ENCODE peak calls at places on chromosomes 7 and 10, in five cellular contexts. I, O, L, N and M are unnamed samples.

GRCh38 chr10:70782401-70783055 is 2.6 kb downstream of the TBATA start:
- DNase-seq in L (no peak), N (no peak), I (no peak), O (no peak), M (no peak)

GRCh38 chr10:127040756-127041155 is 135.5 kb downstream of the DOCK1 start:
- DNase-seq in I (no peak), N (no peak), O (no peak), L (no peak), M (no peak)

GRCh38 chr7:70790215-70791073 is 341.5 kb upstream of the GALNT17 start:
- DNase-seq in N (no peak), L (no peak), I (no peak), O (no peak), M (no peak)

GRCh38 chr10:29438271-29438670 is 149.4 kb downstream of the LYZL1 start:
- DNase-seq in L (no peak), N (no peak), I (no peak), O (no peak), M (no peak)

GRCh38 chr7:16504019-16504418 is 22.6 kb upstream of the LRRC72 start:
- DNase-seq in L (no peak), I (no peak), O (peak), N (no peak), M (peak)

GRCh38 chr7:117124585-117125220 is 171.4 kb downstream of the ST7 start:
- DNase-seq in O (peak), N (peak), L (peak), I (peak), M (peak)

GRCh38 chr10:31171402-31172120 is 139.9 kb upstream of the ZNF438 start:
- DNase-seq in N (no peak), O (peak), I (peak), L (no peak), M (peak)

GRCh38 chr10:112744525-112744924 is 205.5 kb upstream of the TCF7L2 start:
- DNase-seq in N (no peak), L (no peak), O (no peak), I (no peak), M (no peak)

GRCh38 chr7:129052441-129052840 is 2.5 kb downstream of the TNPO3 start:
- DNase-seq in I (no peak), N (no peak), L (no peak), O (no peak), M (no peak)

GRCh38 chr10:120465138-120465537 is 8.1 kb downstream of the PLPP4 start:
- DNase-seq in O (no peak), L (no peak), I (no peak), N (no peak), M (no peak)

GRCh38 chr10:77603529-77603927 is 34.1 kb downstream of the KCNMA1 start:
- DNase-seq in L (no peak), O (peak), N (peak), I (no peak), M (no peak)

GRCh38 chr7:106057204-106057961 is 54.7 kb downstream of the SYPL1 start:
- DNase-seq in I (no peak), N (peak), O (no peak), L (no peak), M (no peak)

GRCh38 chr10:98377001-98377400 is 38.0 kb downstream of the PYROXD2 start:
- DNase-seq in I (no peak), N (no peak), O (no peak), L (no peak), M (no peak)

GRCh38 chr7:83732305-83732704 is 83.4 kb upstream of the SEMA3E start:
- DNase-seq in L (no peak), I (no peak), O (no peak), N (peak), M (no peak)

GRCh38 chr10:12279281-12279680 is 70.1 kb upstream of the CAMK1D start:
- DNase-seq in N (no peak), I (no peak), L (no peak), O (peak), M (peak)

GRCh38 chr10:124735491-124736286 is 8.5 kb downstream of the FAM53B start:
- DNase-seq in N (no peak), I (no peak), L (no peak), O (no peak), M (no peak)

GRCh38 chr7:131189488-131189887 is 138.2 kb upstream of the MKLN1 start:
- DNase-seq in N (no peak), O (peak), I (no peak), L (peak), M (no peak)

GRCh38 chr10:102220612-102221011 is 5.5 kb upstream of the ELOVL3 start:
- DNase-seq in O (no peak), I (no peak), L (no peak), N (no peak), M (no peak)

GRCh38 chr7:2688409-2689342 is 674 bp downstream of the AMZ1 start:
- DNase-seq in L (no peak), O (no peak), N (peak), I (no peak), M (no peak)

GRCh38 chr10:133377818-133378250 is 1.2 kb upstream of the PAOX start:
- DNase-seq in O (no peak), I (no peak), N (no peak), L (no peak), M (no peak)

GRCh38 chr7:36192050-36192824 is 39.2 kb downstream of the EEPD1 start:
- DNase-seq in N (no peak), O (peak), I (peak), L (no peak), M (peak)

GRCh38 chr7:121385800-121386179 is 10.3 kb downstream of the FAM3C start:
- DNase-seq in O (peak), I (no peak), L (no peak), N (peak), M (peak)

GRCh38 chr7:124137664-124138063 is 104.8 kb upstream of the TMEM229A start:
- DNase-seq in L (no peak), I (no peak), N (no peak), O (no peak), M (no peak)

GRCh38 chr7:107080099-107080505 is 35.6 kb downstream of the PRKAR2B start:
- DNase-seq in L (no peak), N (no peak), O (no peak), I (no peak), M (no peak)

GRCh38 chr10:32650246-32650655 is 204.3 kb downstream of the CCDC7 start:
- DNase-seq in O (no peak), I (peak), L (peak), N (peak), M (no peak)

GRCh38 chr7:152924826-152925411 is 165.4 kb downstream of the ACTR3B start:
- DNase-seq in N (no peak), I (no peak), O (no peak), L (no peak), M (no peak)

GRCh38 chr10:9922123-9922685 is 1095.5 kb upstream of the CELF2 start:
- DNase-seq in L (no peak), N (no peak), I (no peak), O (peak), M (no peak)

GRCh38 chr7:81769891-81770818 is at the start of gene HGF:
- DNase-seq in N (no peak), L (no peak), I (peak), O (peak), M (peak)

GRCh38 chr10:75956624-75957023 is 525.2 kb downstream of the LRMDA start:
- DNase-seq in O (peak), N (peak), L (no peak), I (no peak), M (no peak)

GRCh38 chr7:74272305-74273038 is 16.7 kb upstream of the CLIP2 start:
- DNase-seq in L (peak), I (peak), N (peak), O (peak), M (peak)

GRCh38 chr10:25766687-25767221 is 167.3 kb upstream of the MYO3A start:
- DNase-seq in O (no peak), N (no peak), L (no peak), I (no peak), M (no peak)

GRCh38 chr10:79487296-79488194 is 24.8 kb upstream of the EIF5AL1 start:
- DNase-seq in O (peak), N (peak), I (no peak), L (peak), M (no peak)

GRCh38 chr10:50552771-50553535 is 70.8 kb downstream of the SGMS1 start:
- DNase-seq in N (peak), O (peak), I (no peak), L (peak), M (no peak)

GRCh38 chr7:65301007-65301406 is 72.6 kb upstream of the ZNF92 start:
- DNase-seq in O (no peak), L (no peak), I (no peak), N (no peak), M (no peak)

GRCh38 chr7:129083525-129083924 is 28.6 kb upstream of the TNPO3 start:
- DNase-seq in L (no peak), I (no peak), N (no peak), O (no peak), M (no peak)

GRCh38 chr10:47030191-47030698 is 119.0 kb downstream of the PTPN20 start:
- DNase-seq in O (no peak), I (no peak), L (no peak), N (no peak), M (no peak)

GRCh38 chr7:1564603-1565022 is 5.2 kb downstream of the PSMG3 start:
- DNase-seq in O (no peak), N (no peak), I (no peak), L (no peak), M (no peak)

GRCh38 chr10:72695496-72695895 is 3.6 kb downstream of the MCU start:
- DNase-seq in N (no peak), I (no peak), O (no peak), L (no peak), M (no peak)

GRCh38 chr10:72692057-72692891 is at the start of gene MCU:
- DNase-seq in I (peak), O (peak), L (peak), N (peak), M (no peak)

GRCh38 chr10:72692897-72693598 is 1.1 kb downstream of the MCU start:
- DNase-seq in O (peak), N (peak), I (no peak), L (peak), M (no peak)

GRCh38 chr10:72694476-72695369 is 2.8 kb downstream of the MCU start:
- DNase-seq in I (no peak), N (peak), O (peak), L (peak), M (no peak)

GRCh38 chr10:72693599-72693915 is 1.6 kb downstream of the MCU start:
- DNase-seq in I (no peak), N (no peak), O (no peak), L (no peak), M (no peak)
- H3K4me3 ChIP-seq in I (peak), N (peak), O (peak), L (peak), M (peak)

GRCh38 chr10:35685402-35685801 is 43.3 kb upstream of the FZD8 start:
- DNase-seq in O (no peak), N (no peak), I (no peak), L (no peak), M (no peak)
- H3K4me3 ChIP-seq in O (no peak), N (no peak), I (no peak), L (no peak), M (no peak)

GRCh38 chr10:4538016-4538415 is 288.0 kb upstream of the AKR1E2 start:
- DNase-seq in I (no peak), O (no peak), L (no peak), N (no peak), M (no peak)
- H3K4me3 ChIP-seq in I (no peak), O (no peak), L (no peak), N (no peak), M (no peak)

DNA sequence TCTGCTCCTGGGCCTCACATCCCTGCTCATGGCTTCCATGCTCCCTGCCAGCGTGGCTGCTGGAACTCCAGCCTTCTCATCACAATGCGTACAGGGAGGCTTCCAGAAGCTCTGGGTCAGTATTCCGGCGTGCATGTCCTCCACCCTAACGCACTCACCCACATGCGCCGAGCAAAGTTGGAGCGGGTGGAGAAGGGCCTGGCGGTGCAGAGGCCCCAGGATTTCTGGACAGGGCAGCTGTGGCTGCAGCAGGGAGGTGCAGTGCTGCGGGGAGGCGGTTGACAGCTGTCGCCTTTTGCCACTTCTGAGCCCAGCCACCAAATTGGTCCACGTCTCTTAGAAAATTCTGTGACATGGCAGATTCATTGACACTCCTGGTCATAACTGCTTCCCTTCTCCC is 33.6 kb upstream of the FAM20C start:
- DNase-seq in L (no peak), O (no peak), I (no peak), N (no peak), M (no peak)
- H3K4me3 ChIP-seq in L (no peak), O (no peak), I (no peak), N (no peak), M (no peak)

DNA sequence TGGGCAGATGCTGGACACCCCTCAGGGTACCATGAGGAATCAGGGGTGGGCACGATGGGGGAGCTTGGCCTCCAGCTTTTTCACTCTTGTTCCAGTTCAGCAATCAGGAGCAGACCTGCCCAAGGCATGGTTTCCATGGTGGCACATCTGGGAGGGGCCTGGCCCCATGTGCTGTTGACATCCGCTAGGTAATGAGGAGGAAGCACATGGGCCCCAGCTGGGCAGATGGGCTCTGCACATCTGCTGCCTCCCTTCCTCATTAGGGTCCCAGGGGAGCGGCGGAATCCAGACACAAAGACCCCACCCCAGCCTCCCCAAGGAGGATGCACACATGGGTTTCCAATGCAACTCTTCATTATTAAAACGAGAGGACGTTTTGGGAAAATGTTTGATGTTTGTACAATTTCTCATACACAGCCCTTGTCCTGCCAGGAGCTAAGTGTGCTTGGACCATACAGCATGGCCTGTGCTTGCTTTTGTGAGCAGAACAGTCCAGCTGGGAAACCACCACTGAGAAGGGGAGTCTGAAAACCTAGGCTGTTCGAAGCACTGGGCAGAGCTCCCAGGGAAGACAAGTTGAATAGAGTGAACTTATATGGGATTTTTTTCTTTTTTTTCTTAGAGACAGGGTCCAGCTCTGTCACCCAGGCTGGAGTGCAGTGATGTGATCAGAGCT is 23.7 kb downstream of the FAM107B start:
- DNase-seq in L (no peak), O (no peak), N (peak), I (no peak), M (no peak)
- H3K4me3 ChIP-seq in L (no peak), O (peak), N (no peak), I (no peak), M (no peak)

GRCh38 chr10:87866575-87866974 is 3.1 kb downstream of the PTEN start:
- DNase-seq in O (no peak), L (no peak), N (no peak), I (no peak), M (no peak)
- H3K4me3 ChIP-seq in O (peak), L (peak), N (peak), I (peak), M (peak)

GRCh38 chr10:5812283-5813090 is 747 bp downstream of the GDI2 start:
- DNase-seq in N (peak), O (peak), I (no peak), L (peak), M (no peak)

GRCh38 chr10:5806745-5807144 is 6.5 kb downstream of the GDI2 start:
- DNase-seq in L (no peak), N (peak), I (no peak), O (no peak), M (no peak)

GRCh38 chr10:5811387-5811821 is 1.8 kb downstream of the GDI2 start:
- DNase-seq in O (peak), N (peak), I (no peak), L (peak), M (no peak)

GRCh38 chr10:5810235-5810634 is 3.0 kb downstream of the GDI2 start:
- DNase-seq in I (no peak), O (no peak), N (no peak), L (no peak), M (no peak)

DNA sequence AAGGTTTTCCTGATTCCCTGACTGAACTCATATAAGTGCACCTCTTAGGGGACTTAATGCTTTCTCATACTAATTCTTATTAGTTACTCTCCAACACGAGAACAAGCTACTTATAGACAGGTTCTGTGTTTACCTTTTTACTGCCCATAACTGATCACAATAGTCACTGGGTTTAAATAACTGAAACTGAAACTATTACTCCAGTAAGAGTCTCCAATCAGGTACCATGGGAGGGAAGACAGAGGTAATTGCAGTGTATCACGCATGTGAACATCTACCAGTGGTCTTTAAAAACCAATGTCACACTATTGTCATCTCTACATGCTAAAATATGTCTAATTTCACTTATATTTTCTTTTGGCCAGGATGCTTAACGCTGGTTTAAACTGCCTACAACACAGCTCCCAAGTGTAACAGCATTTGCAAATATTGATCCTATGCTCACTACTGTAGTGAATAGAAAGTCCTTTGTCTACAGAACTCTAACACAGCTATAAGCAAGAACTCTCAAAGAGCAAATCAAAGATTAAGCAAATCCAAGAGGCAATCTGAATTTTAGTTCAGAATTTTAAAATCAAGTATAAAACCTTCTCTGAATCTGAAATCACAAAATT is 3.6 kb downstream of the GDI2 start:
- DNase-seq in O (peak), N (peak), L (peak), I (no peak), M (no peak)
- H3K4me3 ChIP-seq in O (peak), N (peak), L (peak), I (no peak), M (no peak)

GRCh38 chr7:99122762-99123161 is 21.1 kb downstream of the SMURF1 start:
- DNase-seq in I (no peak), N (no peak), L (no peak), O (no peak), M (no peak)
- H3K4me3 ChIP-seq in I (no peak), N (no peak), L (no peak), O (no peak), M (no peak)

GRCh38 chr7:100720320-100720644 is at the start of gene EPO:
- DNase-seq in I (no peak), O (no peak), L (no peak), N (no peak), M (no peak)
- H3K4me3 ChIP-seq in I (peak), O (peak), L (no peak), N (no peak), M (peak)